ENCODE peak calls at places on chromosomes 13 and 19, in four cellular contexts. C is HepG2, P is WTC11, O is K562. E is an unnamed sample.

GRCh38 chr13:106851251-106851650 is 283.3 kb upstream of the ARGLU1 start:
- DNase-seq in C (no peak), O (peak; percentile 3), P (no peak), E (no peak)

GRCh38 chr19:18023596-18024212 is 15.7 kb downstream of the ARRDC2 start:
- DNase-seq in O (no peak), C (no peak), P (no peak), E (no peak)

GRCh38 chr13:65600702-65601101 is 1629.4 kb downstream of the PCDH9 start:
- DNase-seq in P (no peak), C (no peak), O (no peak), E (no peak)

GRCh38 chr13:101218484-101218883 is 197.8 kb downstream of the NALCN start:
- DNase-seq in C (no peak), O (no peak), P (no peak), E (no peak)

GRCh38 chr13:110726726-110727125 is 13.2 kb downstream of the ING1 start:
- DNase-seq in P (no peak), O (no peak), C (no peak), E (no peak)

GRCh38 chr19:39407394-39407643 is 672 bp downstream of the ZFP36 start:
- DNase-seq in P (no peak), C (no peak), O (no peak), E (no peak)

GRCh38 chr19:55624109-55625003 is at the start of gene ZNF784:
- DNase-seq in O (peak; percentile 95), C (peak; percentile 82), P (peak; percentile 92), E (peak; percentile 89)

GRCh38 chr19:45469835-45470146 is 2.0 kb downstream of the FOSB start:
- DNase-seq in C (peak; percentile 85), O (peak; percentile 93), P (peak; percentile 94), E (no peak)

GRCh38 chr19:34317311-34317927 is 47.6 kb upstream of the GPI start:
- DNase-seq in P (no peak), C (no peak), O (peak; percentile 63), E (no peak)

GRCh38 chr13:23359882-23360281 is 73.6 kb downstream of the SACS start:
- DNase-seq in P (no peak), O (no peak), C (no peak), E (no peak)

GRCh38 chr13:93559718-93560117 is 333.1 kb downstream of the GPC6 start:
- DNase-seq in O (no peak), P (no peak), C (no peak), E (peak; percentile 0)

GRCh38 chr19:16869331-16869972 is 19.3 kb upstream of the F2RL3 start:
- DNase-seq in C (no peak), O (no peak), P (no peak), E (no peak)

GRCh38 chr13:72864142-72865035 is 82.5 kb downstream of the PIBF1 start:
- DNase-seq in O (no peak), C (no peak), P (no peak), E (no peak)

GRCh38 chr19:48393559-48394330 is at the start of gene GRIN2D:
- DNase-seq in O (peak; percentile 49), P (peak; percentile 52), C (no peak), E (peak; percentile 68)

GRCh38 chr19:10872551-10873107 is 1.3 kb downstream of the CARM1 start:
- DNase-seq in P (no peak), O (no peak), C (no peak), E (no peak)

GRCh38 chr13:113119822-113120189 is 2.8 kb upstream of the F10 start:
- DNase-seq in P (no peak), C (no peak), O (no peak), E (no peak)

GRCh38 chr19:6736169-6736916 is 1.0 kb downstream of the GPR108 start:
- DNase-seq in P (peak; percentile 65), C (peak; percentile 81), O (peak; percentile 92), E (peak; percentile 87)

GRCh38 chr13:24664726-24665409 is 15.3 kb upstream of the ATP12A start:
- DNase-seq in C (no peak), O (no peak), P (no peak), E (no peak)

GRCh38 chr19:33175886-33176669 is 18.1 kb upstream of the LRP3 start:
- DNase-seq in P (no peak), O (no peak), C (peak; percentile 61), E (peak; percentile 82)

GRCh38 chr13:23146811-23147245 is 34.0 kb upstream of the SGCG start:
- DNase-seq in C (no peak), O (no peak), P (no peak), E (no peak)

GRCh38 chr19:3359850-3360493 is 6.4 kb upstream of the NFIC start:
- DNase-seq in P (no peak), C (no peak), O (peak; percentile 49), E (no peak)

GRCh38 chr13:114264886-114265611 is 16.4 kb upstream of the UPF3A start:
- DNase-seq in C (no peak), P (no peak), O (no peak), E (no peak)

GRCh38 chr19:29478578-29479565 is 46.9 kb upstream of the VSTM2B start:
- DNase-seq in P (peak; percentile 90), C (peak; percentile 13), O (peak; percentile 56), E (peak; percentile 50)

GRCh38 chr19:30227071-30227621 is 145.0 kb upstream of the ZNF536 start:
- DNase-seq in P (peak; percentile 41), C (no peak), O (no peak), E (peak; percentile 48)

GRCh38 chr13:99812611-99813010 is 159.0 kb downstream of the ZIC5 start:
- DNase-seq in O (no peak), P (no peak), C (no peak), E (no peak)

GRCh38 chr19:19146000-19146608 is 7.8 kb upstream of the TMEM161A start:
- DNase-seq in P (peak; percentile 94), O (peak; percentile 86), C (peak; percentile 35), E (peak; percentile 55)

GRCh38 chr19:56668676-56669075 is 2.9 kb downstream of the ZNF835 start:
- DNase-seq in C (no peak), P (no peak), O (no peak), E (no peak)

GRCh38 chr19:50322931-50323781 is 6.0 kb downstream of the KCNC3 start:
- DNase-seq in C (no peak), P (no peak), O (no peak), E (no peak)

GRCh38 chr13:68851026-68851425 is 1256.6 kb upstream of the ATXN8OS start:
- DNase-seq in O (no peak), P (no peak), C (no peak), E (no peak)
- TF ChIP-seq HMGXB4 in O (no peak), P (no peak), C (no peak), E (no peak)

GRCh38 chr19:9054768-9055167 is 32.1 kb upstream of the OR1M1 start:
- DNase-seq in P (peak; percentile 19), O (no peak), C (no peak), E (peak; percentile 70)
- TF ChIP-seq HMGXB4 in P (no peak), O (no peak), C (no peak), E (no peak)

GRCh38 chr19:1251503-1252220 is 3.3 kb downstream of the MIDN start:
- DNase-seq in C (peak; percentile 90), P (no peak), O (peak; percentile 45), E (peak; percentile 84)
- TF ChIP-seq HMGXB4 in C (peak; percentile 39), P (no peak), O (no peak), E (no peak)

GRCh38 chr13:105307776-105308175 is 1227.7 kb downstream of the EFNB2 start:
- DNase-seq in O (no peak), C (no peak), P (no peak), E (no peak)

GRCh38 chr13:105312906-105313305 is 1222.6 kb downstream of the EFNB2 start:
- DNase-seq in O (no peak), P (no peak), C (no peak), E (no peak)

GRCh38 chr13:105316731-105317130 is 1218.7 kb downstream of the EFNB2 start:
- DNase-seq in P (no peak), O (no peak), C (no peak), E (no peak)

DNA sequence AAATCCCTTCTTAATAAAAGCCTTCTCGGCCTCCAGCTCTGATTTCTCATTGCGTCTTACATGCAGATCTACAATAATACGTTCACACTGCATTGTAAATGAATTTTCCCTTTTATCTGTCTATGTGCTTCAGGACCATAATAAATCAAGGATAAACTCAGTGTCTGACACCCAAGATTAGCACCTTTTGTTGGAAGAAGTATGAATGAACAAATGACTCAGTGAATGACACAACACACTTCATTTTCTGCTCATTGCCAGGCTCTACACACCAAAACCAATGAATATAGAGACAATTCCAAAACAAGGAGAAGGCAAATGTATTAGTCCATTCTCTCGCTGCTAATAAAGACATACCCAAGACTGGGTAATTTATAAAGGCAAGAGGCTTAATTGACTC is 1224.4 kb downstream of the EFNB2 start:
- DNase-seq in C (no peak), P (no peak), O (no peak), E (no peak)
- TF ChIP-seq HMGXB4 in C (no peak), P (no peak), O (no peak), E (no peak)